ENCODE peak calls at places on chromosome 22, in four cellular contexts. One of them, this sample, is unnamed.
A peak's percentile ranks its signal among the peaks of the same experiment; 100 is the strongest.

GRCh38 chr22:20192293-20192971 is 41.6 kb upstream of the CCDC188 start:
- DNase-seq in GM20000: no peak
- DNase-seq in fibroblast of lung: no peak
- DNase-seq in heart right ventricle: no peak
- DNase-seq in this sample: no peak

GRCh38 chr22:38697055-38697980 is 3.4 kb downstream of the JOSD1 start:
- DNase-seq in fibroblast of lung: peak; percentile 77
- DNase-seq in heart right ventricle: no peak
- DNase-seq in GM20000: no peak
- DNase-seq in this sample: no peak

GRCh38 chr22:17113600-17113999 is 7.6 kb downstream of the TMEM121B start:
- DNase-seq in GM20000: no peak
- DNase-seq in fibroblast of lung: no peak
- DNase-seq in heart right ventricle: no peak
- DNase-seq in this sample: no peak

GRCh38 chr22:37675930-37676571 is 615 bp downstream of the LGALS1 start:
- DNase-seq in GM20000: no peak
- DNase-seq in heart right ventricle: peak; percentile 66
- DNase-seq in fibroblast of lung: peak; percentile 25
- DNase-seq in this sample: no peak

GRCh38 chr22:46762238-46763050 is at the start of gene TBC1D22A:
- DNase-seq in GM20000: peak; percentile 92
- DNase-seq in fibroblast of lung: peak; percentile 93
- DNase-seq in heart right ventricle: peak; percentile 96
- DNase-seq in this sample: peak; percentile 94

GRCh38 chr22:29926057-29926456 is 43.1 kb downstream of the MTMR3 start:
- DNase-seq in GM20000: no peak
- DNase-seq in fibroblast of lung: no peak
- DNase-seq in heart right ventricle: no peak
- DNase-seq in this sample: no peak

GRCh38 chr22:36197601-36198146 is 3.9 kb downstream of the APOL4 start:
- DNase-seq in fibroblast of lung: no peak
- DNase-seq in heart right ventricle: no peak
- DNase-seq in GM20000: peak; percentile 15
- DNase-seq in this sample: no peak

GRCh38 chr22:21712751-21713427 is 22.7 kb downstream of the YPEL1 start:
- DNase-seq in heart right ventricle: peak; percentile 44
- DNase-seq in GM20000: peak; percentile 82
- DNase-seq in fibroblast of lung: peak; percentile 69
- DNase-seq in this sample: no peak

GRCh38 chr22:36149464-36149863 is 11.1 kb downstream of the APOL3 start:
- DNase-seq in GM20000: no peak
- DNase-seq in heart right ventricle: no peak
- DNase-seq in fibroblast of lung: no peak
- DNase-seq in this sample: no peak

GRCh38 chr22:29475550-29475949 is 4.5 kb upstream of the NEFH start:
- DNase-seq in heart right ventricle: no peak
- DNase-seq in fibroblast of lung: no peak
- DNase-seq in GM20000: no peak
- DNase-seq in this sample: no peak

GRCh38 chr22:33920927-33921575 is 775 bp upstream of the LARGE1 start:
- DNase-seq in GM20000: peak; percentile 90
- DNase-seq in heart right ventricle: peak; percentile 99
- DNase-seq in fibroblast of lung: peak; percentile 95
- DNase-seq in this sample: peak; percentile 100

GRCh38 chr22:33918676-33919590 is 1.3 kb downstream of the LARGE1 start:
- DNase-seq in fibroblast of lung: peak; percentile 28
- DNase-seq in heart right ventricle: no peak
- DNase-seq in GM20000: no peak
- DNase-seq in this sample: no peak

GRCh38 chr22:33919591-33920501 is at the start of gene LARGE1:
- DNase-seq in fibroblast of lung: peak; percentile 39
- DNase-seq in GM20000: peak; percentile 43
- DNase-seq in heart right ventricle: peak; percentile 54
- DNase-seq in this sample: peak; percentile 73

GRCh38 chr22:33914699-33915098 is 5.6 kb downstream of the LARGE1 start:
- DNase-seq in fibroblast of lung: no peak
- DNase-seq in heart right ventricle: no peak
- DNase-seq in GM20000: no peak
- DNase-seq in this sample: no peak

DNA sequence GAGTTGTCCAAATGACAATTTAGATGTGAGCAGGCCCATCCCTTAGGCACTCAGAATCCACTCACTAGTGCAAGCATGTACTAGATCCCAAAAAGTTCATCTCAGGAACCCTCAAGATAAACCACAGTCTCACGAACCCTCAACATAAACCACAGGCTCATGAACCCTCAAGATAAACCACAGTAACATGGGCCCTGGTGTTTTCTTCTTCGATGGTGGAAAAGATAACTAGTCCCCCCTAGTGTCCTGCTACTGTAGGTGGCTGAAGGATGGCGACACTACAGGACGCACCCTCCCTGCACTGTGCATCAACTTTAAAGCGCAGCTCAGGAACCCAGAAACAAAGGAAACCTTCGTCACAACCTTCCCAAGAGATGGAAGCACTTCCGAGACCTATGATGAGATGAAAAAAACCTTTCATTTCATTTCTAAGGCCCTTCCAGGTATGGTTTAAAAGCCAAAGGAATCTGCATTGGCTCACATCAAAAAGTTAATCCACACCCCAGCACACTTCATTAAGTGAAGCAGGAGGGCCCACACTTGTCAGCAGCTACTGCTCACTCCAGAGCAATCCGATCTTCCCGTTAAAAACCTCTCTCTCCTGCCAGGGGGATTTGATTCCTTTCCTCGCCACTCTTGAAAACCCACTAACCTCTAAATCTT is 2.4 kb downstream of the LARGE1 start:
- DNase-seq in GM20000: peak; percentile 40
- DNase-seq in fibroblast of lung: peak; percentile 27
- DNase-seq in heart right ventricle: no peak
- DNase-seq in this sample: no peak
- TF ChIP-seq CTCF in GM20000: no peak
- TF ChIP-seq CTCF in fibroblast of lung: peak; percentile 36
- TF ChIP-seq CTCF in heart right ventricle: peak; percentile 53
- TF ChIP-seq CTCF in this sample: peak; percentile 55

GRCh38 chr22:42346722-42347121 is 76.3 kb upstream of the TCF20 start:
- DNase-seq in heart right ventricle: no peak
- DNase-seq in fibroblast of lung: no peak
- DNase-seq in GM20000: no peak
- DNase-seq in this sample: no peak

GRCh38 chr22:42343551-42344081 is 73.2 kb upstream of the TCF20 start:
- DNase-seq in fibroblast of lung: peak; percentile 15
- DNase-seq in GM20000: peak; percentile 66
- DNase-seq in heart right ventricle: no peak
- DNase-seq in this sample: no peak

GRCh38 chr22:42347281-42347824 is 76.9 kb upstream of the TCF20 start:
- DNase-seq in heart right ventricle: no peak
- DNase-seq in fibroblast of lung: no peak
- DNase-seq in GM20000: no peak
- DNase-seq in this sample: no peak

GRCh38 chr22:42344391-42344861 is 74.0 kb upstream of the TCF20 start:
- DNase-seq in fibroblast of lung: peak; percentile 70
- DNase-seq in GM20000: no peak
- DNase-seq in heart right ventricle: peak; percentile 62
- DNase-seq in this sample: no peak

GRCh38 chr22:42345458-42345857 is 75.0 kb upstream of the TCF20 start:
- DNase-seq in GM20000: no peak
- DNase-seq in heart right ventricle: no peak
- DNase-seq in fibroblast of lung: no peak
- DNase-seq in this sample: no peak
- TF ChIP-seq CTCF in GM20000: no peak
- TF ChIP-seq CTCF in heart right ventricle: no peak
- TF ChIP-seq CTCF in fibroblast of lung: no peak
- TF ChIP-seq CTCF in this sample: no peak

GRCh38 chr22:23122216-23122957 is 19.4 kb downstream of the RSPH14 start:
- DNase-seq in heart right ventricle: no peak
- DNase-seq in GM20000: no peak
- DNase-seq in fibroblast of lung: no peak
- DNase-seq in this sample: no peak

GRCh38 chr22:23121026-23121823 is 20.6 kb downstream of the RSPH14 start:
- DNase-seq in heart right ventricle: no peak
- DNase-seq in GM20000: no peak
- DNase-seq in fibroblast of lung: peak; percentile 5
- DNase-seq in this sample: no peak

GRCh38 chr22:23124611-23125511 is 16.9 kb downstream of the RSPH14 start:
- DNase-seq in heart right ventricle: no peak
- DNase-seq in GM20000: no peak
- DNase-seq in fibroblast of lung: no peak
- DNase-seq in this sample: no peak

GRCh38 chr22:23123804-23124254 is 18.0 kb downstream of the RSPH14 start:
- DNase-seq in fibroblast of lung: no peak
- DNase-seq in GM20000: no peak
- DNase-seq in heart right ventricle: no peak
- DNase-seq in this sample: no peak

DNA sequence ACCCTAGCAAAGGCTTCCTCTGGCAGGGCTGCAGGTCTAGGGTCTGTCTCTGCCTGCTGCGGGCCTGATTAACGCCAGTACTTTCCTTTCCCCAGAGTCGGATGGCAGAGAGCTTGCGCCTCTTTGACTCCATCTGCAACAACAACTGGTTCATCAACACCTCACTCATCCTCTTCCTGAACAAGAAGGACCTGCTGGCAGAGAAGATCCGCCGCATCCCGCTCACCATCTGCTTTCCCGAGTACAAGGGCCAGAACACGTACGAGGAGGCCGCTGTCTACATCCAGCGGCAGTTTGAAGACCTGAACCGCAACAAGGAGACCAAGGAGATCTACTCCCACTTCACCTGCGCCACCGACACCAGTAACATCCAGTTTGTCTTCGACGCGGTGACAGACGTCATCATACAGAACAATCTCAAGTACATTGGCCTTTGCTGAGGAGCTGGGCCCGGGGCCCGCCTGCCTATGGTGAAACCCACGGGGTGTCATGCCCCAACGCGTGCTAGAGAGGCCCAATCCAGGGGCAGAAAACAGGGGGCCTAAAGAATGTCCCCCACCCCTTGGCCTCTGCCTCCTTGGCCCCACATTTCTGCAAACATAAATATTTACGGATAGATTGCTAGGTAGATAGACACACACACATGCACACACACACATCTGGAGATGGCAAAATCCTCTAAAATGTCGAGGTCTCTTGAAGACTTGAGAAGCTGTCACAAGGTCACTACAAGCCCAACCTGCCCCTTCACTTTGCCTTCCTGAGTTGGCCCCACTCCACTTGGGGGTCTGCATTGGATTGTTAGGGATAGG is 18.6 kb downstream of the RSPH14 start:
- DNase-seq in fibroblast of lung: no peak
- DNase-seq in GM20000: no peak
- DNase-seq in heart right ventricle: no peak
- DNase-seq in this sample: no peak
- TF ChIP-seq CTCF in fibroblast of lung: no peak
- TF ChIP-seq CTCF in GM20000: no peak
- TF ChIP-seq CTCF in heart right ventricle: no peak
- TF ChIP-seq CTCF in this sample: no peak

DNA sequence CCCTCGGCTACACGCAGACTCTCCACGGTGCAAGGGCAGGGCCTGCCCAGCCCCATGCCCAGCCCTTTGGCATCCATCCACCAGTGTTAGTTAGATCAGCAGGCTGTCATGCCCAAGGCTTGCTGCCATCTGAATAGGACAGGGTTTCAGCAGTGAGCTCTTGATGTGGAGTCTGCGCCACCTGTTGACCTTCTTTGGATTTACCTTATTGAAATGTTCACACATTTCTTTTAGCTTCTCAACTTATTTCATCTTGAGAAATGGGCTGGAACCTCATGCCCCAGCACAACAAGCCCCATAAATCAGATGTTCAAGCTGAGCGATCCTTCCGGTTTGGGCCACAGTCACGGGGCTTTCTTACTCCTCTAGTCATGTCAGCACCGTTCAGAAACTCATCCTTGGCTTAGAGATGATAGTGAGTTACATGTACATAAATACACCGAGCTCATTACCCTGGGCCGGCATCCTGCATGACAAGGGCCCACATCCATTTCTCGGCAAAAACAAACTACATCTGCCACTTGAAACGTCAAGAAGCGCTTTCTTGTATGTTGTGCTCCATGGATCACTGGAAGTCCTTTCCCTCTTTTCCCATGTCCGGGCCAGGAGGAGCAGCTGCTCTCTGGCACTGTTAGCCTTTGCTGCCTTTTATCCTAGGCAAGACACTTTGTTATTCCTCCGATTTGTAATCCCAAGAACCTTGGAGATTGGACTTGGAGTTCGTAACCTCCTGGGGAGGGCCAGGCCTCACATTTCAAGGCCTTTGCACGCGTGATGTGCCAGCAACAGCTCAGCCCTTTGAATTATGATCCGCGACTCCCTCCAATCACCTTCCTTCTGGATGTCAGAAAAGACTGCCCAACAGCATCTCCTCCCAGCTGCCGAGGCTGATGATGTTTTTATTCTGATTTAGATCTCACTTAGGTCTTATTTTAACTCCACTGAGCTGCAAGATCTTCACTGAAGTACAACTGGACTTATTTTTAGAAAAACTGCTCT is 61.9 kb downstream of the PARVB start:
- DNase-seq in fibroblast of lung: peak; percentile 64
- DNase-seq in heart right ventricle: peak; percentile 72
- DNase-seq in GM20000: peak; percentile 66
- DNase-seq in this sample: no peak
- TF ChIP-seq CTCF in fibroblast of lung: peak; percentile 11
- TF ChIP-seq CTCF in heart right ventricle: peak; percentile 61
- TF ChIP-seq CTCF in GM20000: peak; percentile 15
- TF ChIP-seq CTCF in this sample: peak; percentile 59

GRCh38 chr22:49647346-49648026 is 180.2 kb downstream of the BRD1 start:
- DNase-seq in fibroblast of lung: no peak
- DNase-seq in GM20000: no peak
- DNase-seq in heart right ventricle: no peak
- DNase-seq in this sample: no peak
- TF ChIP-seq CTCF in fibroblast of lung: no peak
- TF ChIP-seq CTCF in GM20000: no peak
- TF ChIP-seq CTCF in heart right ventricle: no peak
- TF ChIP-seq CTCF in this sample: no peak

GRCh38 chr22:49418341-49418894 is 409.3 kb downstream of the BRD1 start:
- DNase-seq in fibroblast of lung: no peak
- DNase-seq in GM20000: no peak
- DNase-seq in heart right ventricle: no peak
- DNase-seq in this sample: peak; percentile 66
- TF ChIP-seq CTCF in fibroblast of lung: no peak
- TF ChIP-seq CTCF in GM20000: no peak
- TF ChIP-seq CTCF in heart right ventricle: no peak
- TF ChIP-seq CTCF in this sample: no peak

DNA sequence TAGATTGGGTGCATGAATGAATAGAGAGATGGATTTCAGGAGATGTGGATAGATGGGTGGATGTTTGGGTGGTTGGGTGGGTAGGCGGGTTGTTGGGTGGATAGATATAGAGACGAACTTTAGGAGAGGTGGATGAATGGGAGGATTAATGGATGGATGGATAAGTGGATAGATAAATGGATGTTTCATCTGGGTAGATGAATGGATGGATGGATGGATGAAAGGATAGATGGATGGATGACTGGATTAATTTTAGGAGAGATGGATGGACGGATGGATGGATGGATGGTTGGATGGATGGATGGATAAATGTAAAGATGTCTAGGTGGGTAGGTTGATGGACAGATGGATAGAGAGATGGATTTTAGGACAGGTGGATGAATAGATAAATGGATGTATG is 511.3 kb downstream of the MIAT start:
- DNase-seq in GM20000: no peak
- DNase-seq in heart right ventricle: no peak
- DNase-seq in fibroblast of lung: no peak
- DNase-seq in this sample: no peak
- TF ChIP-seq CTCF in GM20000: no peak
- TF ChIP-seq CTCF in heart right ventricle: no peak
- TF ChIP-seq CTCF in fibroblast of lung: no peak
- TF ChIP-seq CTCF in this sample: no peak